ENCODE peak calls at places on chromosome 9, in six cellular contexts. G is H1, O is adipocyte, T is occipital lobe, L is aorta, X is KBM-7. J is an unnamed sample.

GRCh38 chr9:29439961-29440360 is 1866.7 kb upstream of the C9orf72 start:
- DNase-seq in G (no peak), O (no peak), T (no peak), L (no peak), X (peak; percentile 84), J (no peak)

GRCh38 chr9:125593581-125593980 is 113.4 kb downstream of the MAPKAP1 start:
- DNase-seq in G (no peak), O (peak; percentile 43), T (no peak), L (no peak), X (peak; percentile 19), J (no peak)

GRCh38 chr9:105299190-105299854 is 54.9 kb downstream of the SLC44A1 start:
- DNase-seq in G (no peak), O (peak; percentile 85), T (peak; percentile 12), L (no peak), X (peak; percentile 32), J (no peak)

GRCh38 chr9:97768731-97769130 is 71.6 kb upstream of the XPA start:
- DNase-seq in G (no peak), O (peak; percentile 79), T (no peak), L (no peak), X (no peak), J (no peak)

GRCh38 chr9:71681708-71682268 is 86.5 kb downstream of the CEMIP2 start:
- DNase-seq in G (no peak), O (peak; percentile 70), T (no peak), L (no peak), X (no peak), J (no peak)

GRCh38 chr9:134323741-134324358 is 2.4 kb upstream of the RXRA start:
- DNase-seq in G (no peak), O (no peak), T (no peak), L (peak; percentile 88), X (no peak), J (peak; percentile 74)

GRCh38 chr9:100087218-100087617 is 11.6 kb downstream of the ERP44 start:
- DNase-seq in G (no peak), O (no peak), T (no peak), L (no peak), X (no peak), J (no peak)

GRCh38 chr9:121333950-121334773 is 35.9 kb downstream of the STOM start:
- DNase-seq in G (no peak), O (no peak), T (no peak), L (no peak), X (no peak), J (no peak)

GRCh38 chr9:137149367-137149766 is 10.4 kb downstream of the GRIN1 start:
- DNase-seq in G (no peak), O (no peak), T (no peak), L (no peak), X (no peak), J (no peak)

GRCh38 chr9:89435315-89435823 is 62.5 kb downstream of the SEMA4D start:
- DNase-seq in G (peak; percentile 82), O (no peak), T (no peak), L (no peak), X (no peak), J (peak; percentile 83)

GRCh38 chr9:36163049-36163839 is 5.9 kb upstream of the CCIN start:
- DNase-seq in G (peak; percentile 78), O (peak; percentile 57), T (peak; percentile 42), L (peak; percentile 90), X (no peak), J (peak; percentile 58)

GRCh38 chr9:93558503-93558902 is 17.9 kb upstream of the PHF2 start:
- DNase-seq in G (no peak), O (no peak), T (no peak), L (no peak), X (no peak), J (no peak)

GRCh38 chr9:91066856-91067255 is 265.2 kb downstream of the SYK start:
- DNase-seq in G (no peak), O (no peak), T (no peak), L (no peak), X (no peak), J (no peak)

GRCh38 chr9:74645007-74645639 is 148.0 kb downstream of the RORB start:
- DNase-seq in G (no peak), O (peak; percentile 56), T (no peak), L (no peak), X (peak; percentile 24), J (no peak)

GRCh38 chr9:7906783-7907182 is 107.2 kb upstream of the DMAC1 start:
- DNase-seq in G (no peak), O (no peak), T (no peak), L (no peak), X (no peak), J (no peak)

GRCh38 chr9:124220551-124221451 is 36.9 kb upstream of the NEK6 start:
- DNase-seq in G (no peak), O (peak; percentile 19), T (no peak), L (no peak), X (no peak), J (no peak)

GRCh38 chr9:110021891-110022290 is 186.1 kb downstream of the C9orf152 start:
- DNase-seq in G (no peak), O (peak; percentile 42), T (no peak), L (no peak), X (peak; percentile 75), J (no peak)

GRCh38 chr9:97307091-97307490 is 368 bp upstream of the CCDC180 start:
- DNase-seq in G (peak; percentile 71), O (peak; percentile 19), T (peak; percentile 75), L (peak; percentile 88), X (no peak), J (peak; percentile 84)

GRCh38 chr9:115204827-115205506 is 87.0 kb upstream of the TNC start:
- DNase-seq in G (no peak), O (peak; percentile 75), T (no peak), L (no peak), X (no peak), J (no peak)

GRCh38 chr9:134216961-134217360 is 52.6 kb upstream of the RNU6ATAC start:
- DNase-seq in G (no peak), O (no peak), T (no peak), L (peak; percentile 47), X (no peak), J (peak; percentile 49)

GRCh38 chr9:132312873-132313272 is 41.9 kb downstream of the SETX start:
- DNase-seq in G (no peak), O (no peak), T (no peak), L (no peak), X (no peak), J (no peak)

GRCh38 chr9:17723656-17724055 is 144.8 kb downstream of the SH3GL2 start:
- DNase-seq in G (no peak), O (no peak), T (no peak), L (no peak), X (no peak), J (no peak)

GRCh38 chr9:38017149-38017884 is 51.7 kb downstream of the SHB start:
- DNase-seq in G (peak; percentile 97), O (peak; percentile 73), T (peak; percentile 81), L (peak; percentile 85), X (no peak), J (no peak)

GRCh38 chr9:70510157-70510770 is 95.8 kb upstream of the KLF9 start:
- DNase-seq in G (peak; percentile 7), O (peak; percentile 34), T (no peak), L (no peak), X (peak; percentile 37), J (no peak)

GRCh38 chr9:6901179-6901578 is 143.4 kb downstream of the KDM4C start:
- DNase-seq in G (no peak), O (no peak), T (no peak), L (no peak), X (no peak), J (no peak)

GRCh38 chr9:120890415-120891254 is 13.6 kb upstream of the PHF19 start:
- DNase-seq in G (no peak), O (no peak), T (no peak), L (no peak), X (peak; percentile 93), J (no peak)

J was measured in left lung.